ENCODE peak calls at places on chromosomes 2 and 18, in five cellular contexts. H, D, B, T and A are unnamed samples.

GRCh38 chr18:41666251-41666650 is 288.8 kb upstream of the PIK3C3 start:
- DNase-seq in B (no peak), H (no peak), T (no peak), D (no peak), A (no peak)

GRCh38 chr18:4510709-4511108 is 55.6 kb upstream of the DLGAP1 start:
- DNase-seq in H (no peak), D (no peak), B (no peak), T (peak), A (no peak)

GRCh38 chr18:55228707-55229106 is 269.4 kb upstream of the CCDC68 start:
- DNase-seq in B (no peak), H (no peak), T (no peak), D (no peak), A (no peak)

GRCh38 chr2:107742460-107743027 is 84.1 kb upstream of the RGPD4 start:
- DNase-seq in T (no peak), D (no peak), B (no peak), H (no peak), A (no peak)

GRCh38 chr18:12060182-12060870 is 33.3 kb upstream of the ANKRD62 start:
- DNase-seq in B (no peak), T (peak), H (no peak), D (no peak), A (no peak)

GRCh38 chr18:21057112-21057511 is 54.5 kb downstream of the ROCK1 start:
- DNase-seq in D (no peak), T (no peak), B (no peak), H (no peak), A (no peak)

GRCh38 chr2:26631815-26632214 is 9.4 kb downstream of the CIB4 start:
- DNase-seq in D (no peak), T (no peak), H (no peak), B (no peak), A (no peak)

GRCh38 chr2:136305517-136306192 is 187.7 kb upstream of the CXCR4 start:
- DNase-seq in H (no peak), B (no peak), D (no peak), T (no peak), A (no peak)

GRCh38 chr2:236769981-236770671 is 200.5 kb downstream of the ACKR3 start:
- DNase-seq in H (no peak), B (peak), T (no peak), D (no peak), A (no peak)

GRCh38 chr2:191230174-191230573 is 15.0 kb upstream of the MYO1B start:
- DNase-seq in D (no peak), H (no peak), B (no peak), T (no peak), A (no peak)

GRCh38 chr18:80225685-80226084 is 21.6 kb downstream of the PARD6G start:
- DNase-seq in D (no peak), T (no peak), B (no peak), H (no peak), A (no peak)

GRCh38 chr2:209431701-209432100 is 7.9 kb downstream of the MAP2 start:
- DNase-seq in D (no peak), H (no peak), B (no peak), T (no peak), A (no peak)
- H2AFZ ChIP-seq in D (no peak), H (no peak), B (peak), T (no peak), A (no peak)

DNA sequence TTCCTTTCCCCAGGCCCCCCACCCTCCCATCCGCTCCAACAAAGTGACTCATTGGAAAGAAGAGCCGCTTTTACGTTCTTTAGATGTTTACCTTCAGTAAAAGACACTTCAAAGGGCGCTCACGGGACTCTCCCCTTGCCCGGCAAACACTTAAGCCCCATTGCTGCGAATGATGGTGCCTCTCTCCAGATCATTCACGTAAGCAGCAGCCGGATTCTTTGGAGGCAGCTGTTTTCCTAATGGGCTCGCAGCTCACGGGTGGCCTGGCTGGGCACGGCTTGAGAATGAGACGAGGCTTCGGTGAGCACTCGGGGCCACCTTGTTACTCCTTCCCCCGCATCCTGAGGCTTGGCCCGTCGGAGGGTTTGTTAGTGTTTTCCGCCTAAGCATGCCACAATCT is 165.3 kb upstream of the SALL3 start:
- DNase-seq in T (no peak), H (peak), B (peak), D (no peak), A (no peak)
- TF ChIP-seq GABPA in T (no peak), H (no peak), B (no peak), D (no peak), A (no peak)

GRCh38 chr2:89767581-89768435 is 1076.3 kb downstream of the RPIA start:
- DNase-seq in H (no peak), D (no peak), B (no peak), T (peak), A (no peak)
- H2AFZ ChIP-seq in H (no peak), D (no peak), B (no peak), T (peak), A (no peak)

DNA sequence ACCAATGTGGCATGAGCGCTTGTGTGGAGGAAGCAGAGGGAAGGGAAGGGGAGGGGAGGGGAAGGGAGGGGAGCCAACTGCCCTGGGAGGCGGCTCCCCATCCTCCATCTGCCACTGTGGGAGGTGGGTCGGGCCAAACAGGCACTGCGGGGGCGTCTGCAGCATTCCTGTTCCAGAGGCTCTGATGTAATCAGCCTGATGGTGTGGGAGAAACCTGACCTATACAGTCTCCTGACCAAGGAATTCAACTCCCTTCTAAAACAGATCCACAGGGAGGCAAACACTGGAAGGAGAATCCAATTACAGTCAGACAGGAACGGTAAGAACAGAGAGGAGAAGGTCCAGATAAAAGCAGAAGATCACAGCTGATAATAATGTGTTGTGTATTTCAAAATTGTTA is 88.8 kb downstream of the CD8B2 start:
- DNase-seq in H (no peak), B (no peak), D (no peak), T (peak), A (no peak)
- TF ChIP-seq GABPA in H (no peak), B (no peak), D (no peak), T (no peak), A (no peak)

DNA sequence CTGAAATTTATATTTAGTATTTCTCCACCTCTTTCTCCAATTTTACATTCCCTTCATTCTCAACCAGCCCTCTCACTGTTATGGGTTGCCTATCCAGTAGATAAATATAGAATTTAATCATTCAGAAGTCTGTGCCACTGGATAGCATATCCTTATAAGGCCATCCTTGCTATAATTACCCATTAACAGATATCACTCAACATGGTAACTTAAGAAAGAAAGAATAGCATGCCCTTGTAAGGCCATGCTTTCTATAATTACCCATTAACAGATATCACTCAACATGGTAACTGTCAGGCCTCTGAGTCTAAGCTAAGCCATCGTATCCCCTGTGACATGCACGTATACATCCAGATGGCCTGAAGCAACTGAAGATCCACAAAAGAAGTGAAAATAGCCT is 1137.4 kb upstream of the FAM98A start:
- DNase-seq in T (no peak), H (no peak), B (no peak), D (no peak), A (no peak)
- H2AFZ ChIP-seq in T (no peak), H (no peak), B (no peak), D (no peak), A (no peak)

DNA sequence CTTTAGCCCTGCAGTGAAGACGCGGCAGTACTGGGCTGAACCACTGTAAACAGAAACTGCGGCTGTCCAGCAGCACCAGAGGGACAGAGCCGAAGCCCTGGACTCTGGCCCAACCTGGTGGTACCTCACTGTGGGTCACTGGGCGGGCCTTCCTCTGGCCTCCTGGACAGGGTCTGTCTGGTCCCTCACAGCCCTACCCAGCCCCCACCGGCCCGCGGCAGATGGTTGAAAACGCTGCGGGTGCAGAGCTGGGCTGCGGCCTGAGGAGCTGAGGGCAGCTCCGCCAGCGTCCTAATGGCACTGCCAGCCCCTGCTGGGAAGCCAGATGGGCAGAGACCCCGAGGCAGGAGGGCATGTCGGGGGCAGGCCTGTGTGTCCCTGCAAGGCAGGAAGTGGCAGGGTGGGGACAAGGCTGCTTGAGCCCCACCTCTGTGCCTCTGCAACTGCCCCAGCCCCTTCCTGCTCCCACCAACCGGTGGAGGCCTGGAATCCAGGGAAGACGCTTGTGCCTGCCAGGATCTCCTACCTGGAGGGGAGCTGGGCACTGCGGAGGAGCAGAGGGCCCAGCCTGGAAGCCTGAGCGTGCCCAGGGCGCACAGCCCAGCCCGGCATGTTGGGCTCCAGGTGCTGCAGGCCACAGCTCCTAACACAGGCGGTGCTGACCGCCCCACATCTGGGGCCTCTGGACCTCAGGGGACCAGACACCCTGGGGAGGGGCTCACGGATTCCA is 36.3 kb downstream of the HS6ST1 start:
- DNase-seq in H (no peak), B (no peak), D (no peak), T (peak), A (no peak)
- TF ChIP-seq GABPA in H (no peak), B (no peak), D (no peak), T (no peak), A (no peak)

DNA sequence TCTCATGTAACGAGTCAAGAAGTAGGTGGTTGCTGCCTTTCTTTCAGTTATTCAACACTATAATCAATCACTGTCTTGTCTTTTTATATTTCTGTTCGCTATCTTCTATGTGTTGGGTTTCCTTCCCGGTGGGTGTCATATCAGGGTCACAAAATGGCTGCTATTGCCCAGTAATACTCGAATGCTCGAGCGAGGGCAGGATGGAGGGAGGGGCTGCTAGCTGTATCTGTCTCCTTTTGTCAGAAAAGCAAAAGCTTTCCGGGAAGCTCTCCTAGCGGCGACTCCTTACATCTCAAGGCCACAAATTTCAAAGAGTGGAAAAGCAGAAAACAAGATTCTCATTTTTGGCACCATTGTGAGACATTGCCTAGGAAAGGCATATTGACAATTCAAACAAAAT is 16.4 kb upstream of the GALNT3 start:
- DNase-seq in T (no peak), H (no peak), D (no peak), B (no peak), A (peak)
- H2AFZ ChIP-seq in T (no peak), H (no peak), D (no peak), B (no peak), A (no peak)

GRCh38 chr2:162073776-162074578 is at the start of gene DPP4:
- DNase-seq in B (no peak), H (peak), D (no peak), T (peak), A (no peak)
- TF ChIP-seq GABPA in B (no peak), H (no peak), D (no peak), T (no peak), A (no peak)